ENCODE peak calls at places on chromosome 18, in five cellular contexts. One of them, this sample, is unnamed.

GRCh38 chr18:5894613-5895299 is 566 bp downstream of the TMEM200C start:
- DNase-seq in endodermal cell: peak; percentile 79
- DNase-seq in CD4-positive, alpha-beta memory T cell: no peak
- DNase-seq in stomach: no peak
- DNase-seq in pancreas: peak; percentile 68
- DNase-seq in this sample: no peak

GRCh38 chr18:70380915-70381896 is 92.4 kb downstream of the SOCS6 start:
- DNase-seq in CD4-positive, alpha-beta memory T cell: no peak
- DNase-seq in pancreas: no peak
- DNase-seq in endodermal cell: peak; percentile 73
- DNase-seq in stomach: no peak
- DNase-seq in this sample: no peak

GRCh38 chr18:10340821-10341220 is 113.6 kb upstream of the APCDD1 start:
- DNase-seq in endodermal cell: no peak
- DNase-seq in pancreas: no peak
- DNase-seq in CD4-positive, alpha-beta memory T cell: no peak
- DNase-seq in stomach: no peak
- DNase-seq in this sample: no peak

GRCh38 chr18:12839057-12839525 is 44.9 kb downstream of the PTPN2 start:
- DNase-seq in CD4-positive, alpha-beta memory T cell: peak; percentile 50
- DNase-seq in endodermal cell: no peak
- DNase-seq in pancreas: no peak
- DNase-seq in stomach: no peak
- DNase-seq in this sample: peak; percentile 81

GRCh38 chr18:29003194-29003593 is 826.3 kb upstream of the CDH2 start:
- DNase-seq in pancreas: no peak
- DNase-seq in stomach: no peak
- DNase-seq in CD4-positive, alpha-beta memory T cell: no peak
- DNase-seq in endodermal cell: no peak
- DNase-seq in this sample: no peak

GRCh38 chr18:12747530-12748315 is 44.9 kb downstream of the PSMG2 start:
- DNase-seq in pancreas: no peak
- DNase-seq in stomach: no peak
- DNase-seq in CD4-positive, alpha-beta memory T cell: no peak
- DNase-seq in endodermal cell: no peak
- DNase-seq in this sample: no peak

GRCh38 chr18:1311376-1311775 is 406.7 kb downstream of the ADCYAP1 start:
- DNase-seq in endodermal cell: no peak
- DNase-seq in CD4-positive, alpha-beta memory T cell: no peak
- DNase-seq in stomach: no peak
- DNase-seq in pancreas: no peak
- DNase-seq in this sample: no peak

GRCh38 chr18:43627833-43628370 is 350.6 kb upstream of the SYT4 start:
- DNase-seq in CD4-positive, alpha-beta memory T cell: no peak
- DNase-seq in pancreas: no peak
- DNase-seq in stomach: no peak
- DNase-seq in endodermal cell: peak; percentile 47
- DNase-seq in this sample: no peak

GRCh38 chr18:61833387-61833786 is 59.4 kb downstream of the RNF152 start:
- DNase-seq in stomach: no peak
- DNase-seq in CD4-positive, alpha-beta memory T cell: peak; percentile 28
- DNase-seq in endodermal cell: no peak
- DNase-seq in pancreas: no peak
- DNase-seq in this sample: no peak

GRCh38 chr18:79393626-79394401 is 1.9 kb upstream of the NFATC1 start:
- DNase-seq in endodermal cell: peak; percentile 88
- DNase-seq in stomach: peak; percentile 83
- DNase-seq in pancreas: peak; percentile 96
- DNase-seq in CD4-positive, alpha-beta memory T cell: peak; percentile 49
- DNase-seq in this sample: peak; percentile 66

GRCh38 chr18:7545734-7546133 is 21.4 kb upstream of the PTPRM start:
- DNase-seq in CD4-positive, alpha-beta memory T cell: no peak
- DNase-seq in stomach: no peak
- DNase-seq in pancreas: no peak
- DNase-seq in endodermal cell: no peak
- DNase-seq in this sample: no peak

GRCh38 chr18:8726963-8727730 is 21.8 kb downstream of the MTCL1 start:
- DNase-seq in pancreas: no peak
- DNase-seq in stomach: no peak
- DNase-seq in endodermal cell: no peak
- DNase-seq in CD4-positive, alpha-beta memory T cell: no peak
- DNase-seq in this sample: no peak

DNA sequence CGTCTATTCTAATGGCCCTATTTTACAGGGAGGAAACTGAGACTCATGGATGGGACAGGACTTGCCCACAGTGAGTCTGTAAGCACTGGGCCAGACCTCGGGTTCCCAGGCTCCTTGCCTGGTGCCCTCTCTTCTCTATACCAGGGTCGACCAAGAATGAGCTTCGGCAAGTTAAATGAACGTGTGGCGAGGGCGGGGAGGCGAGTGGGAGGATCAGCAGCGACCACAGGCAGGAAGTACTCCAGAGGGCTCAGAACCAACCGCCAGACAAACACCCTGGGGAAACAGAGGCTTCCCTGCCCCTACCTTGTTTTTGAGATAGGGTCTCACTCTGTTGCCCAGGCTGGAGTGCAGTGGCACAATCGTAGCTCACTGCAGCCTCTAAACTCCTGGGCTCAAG is 177.7 kb upstream of the SMAD2 start:
- DNase-seq in endodermal cell: no peak
- DNase-seq in pancreas: no peak
- DNase-seq in stomach: no peak
- DNase-seq in CD4-positive, alpha-beta memory T cell: no peak
- DNase-seq in this sample: no peak
- H3K27me3 ChIP-seq in endodermal cell: no peaks in the 10 kb centered on the region
- H3K27me3 ChIP-seq in pancreas: no peaks in the 10 kb centered on the region
- H3K27me3 ChIP-seq in stomach: peaks cover 6% of the 10 kb centered on the region
- H3K27me3 ChIP-seq in CD4-positive, alpha-beta memory T cell: peaks cover 3% of the 10 kb centered on the region
- H3K27me3 ChIP-seq in this sample: peaks cover 33% of the 10 kb centered on the region

DNA sequence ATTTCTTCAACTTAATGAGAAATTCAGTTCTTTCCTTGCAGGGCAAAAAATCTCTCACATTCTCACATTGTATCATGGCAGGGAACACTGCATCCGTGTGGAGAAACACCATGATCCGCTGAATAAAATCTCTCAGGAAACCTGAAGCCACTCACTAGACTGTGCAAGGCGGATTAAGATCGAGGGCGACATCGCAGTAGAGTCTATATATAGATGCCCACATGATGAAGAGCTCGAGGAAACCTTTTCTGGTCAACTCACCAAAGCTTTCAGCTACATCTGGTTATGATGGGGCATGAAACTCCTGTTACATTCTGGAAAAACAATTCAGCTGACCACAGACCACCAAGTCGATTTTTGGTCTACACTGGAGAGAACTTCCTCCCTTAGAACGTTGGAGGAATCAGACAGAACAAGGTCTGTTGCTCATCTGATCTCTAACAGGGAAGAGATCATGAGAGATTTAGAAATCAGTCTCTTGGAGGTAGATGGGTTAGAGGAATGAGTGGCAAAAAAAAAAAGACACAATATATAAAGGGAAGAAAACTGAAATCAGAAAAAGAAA is 163.0 kb upstream of the ZNF516 start:
- DNase-seq in CD4-positive, alpha-beta memory T cell: no peak
- DNase-seq in stomach: no peak
- DNase-seq in pancreas: no peak
- DNase-seq in endodermal cell: no peak
- DNase-seq in this sample: no peak
- H3K27me3 ChIP-seq in CD4-positive, alpha-beta memory T cell: peaks cover 30% of the 10 kb centered on the region
- H3K27me3 ChIP-seq in stomach: peaks cover 30% of the 10 kb centered on the region
- H3K27me3 ChIP-seq in pancreas: peaks cover 2% of the 10 kb centered on the region
- H3K27me3 ChIP-seq in endodermal cell: no peaks in the 10 kb centered on the region
- H3K27me3 ChIP-seq in this sample: peaks cover 68% of the 10 kb centered on the region

DNA sequence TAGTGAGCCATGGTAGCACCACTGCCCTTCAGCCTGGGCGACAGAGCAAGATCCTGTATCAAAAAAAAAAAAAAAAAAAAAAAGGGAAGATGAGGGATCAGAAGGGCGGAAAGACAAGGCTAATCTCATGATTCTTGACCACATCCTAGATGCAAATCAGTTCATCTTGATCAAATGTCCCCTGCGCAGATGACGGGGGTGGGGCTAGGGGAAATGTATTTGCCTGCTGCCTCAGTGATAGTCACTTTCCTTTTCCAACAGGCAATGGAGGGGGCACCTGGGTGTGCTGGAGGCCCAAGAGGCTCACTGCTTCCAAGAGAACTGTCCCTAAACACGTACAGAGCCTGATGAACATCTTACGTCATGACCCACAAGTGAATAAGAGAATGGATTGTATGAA is 3.6 kb upstream of the EMILIN2 start:
- DNase-seq in endodermal cell: no peak
- DNase-seq in pancreas: no peak
- DNase-seq in stomach: no peak
- DNase-seq in CD4-positive, alpha-beta memory T cell: no peak
- DNase-seq in this sample: no peak
- H3K27me3 ChIP-seq in endodermal cell: peaks cover 47% of the 10 kb centered on the region
- H3K27me3 ChIP-seq in pancreas: peaks cover 15% of the 10 kb centered on the region
- H3K27me3 ChIP-seq in stomach: peaks cover 57% of the 10 kb centered on the region
- H3K27me3 ChIP-seq in CD4-positive, alpha-beta memory T cell: peaks cover 2% of the 10 kb centered on the region
- H3K27me3 ChIP-seq in this sample: peaks cover 26% of the 10 kb centered on the region

GRCh38 chr18:11377766-11378540 is 228.6 kb upstream of the PIEZO2 start:
- DNase-seq in pancreas: no peak
- DNase-seq in CD4-positive, alpha-beta memory T cell: no peak
- DNase-seq in stomach: no peak
- DNase-seq in endodermal cell: no peak
- DNase-seq in this sample: no peak

GRCh38 chr18:11380968-11381367 is 228.4 kb upstream of the SLC35G4 start:
- DNase-seq in pancreas: no peak
- DNase-seq in endodermal cell: no peak
- DNase-seq in CD4-positive, alpha-beta memory T cell: no peak
- DNase-seq in stomach: no peak
- DNase-seq in this sample: no peak

GRCh38 chr18:11379660-11380059 is 229.7 kb upstream of the SLC35G4 start:
- DNase-seq in CD4-positive, alpha-beta memory T cell: no peak
- DNase-seq in stomach: no peak
- DNase-seq in pancreas: no peak
- DNase-seq in endodermal cell: no peak
- DNase-seq in this sample: no peak
- H3K27me3 ChIP-seq in CD4-positive, alpha-beta memory T cell: no peaks in the 10 kb centered on the region
- H3K27me3 ChIP-seq in stomach: no peaks in the 10 kb centered on the region
- H3K27me3 ChIP-seq in pancreas: no peaks in the 10 kb centered on the region
- H3K27me3 ChIP-seq in endodermal cell: no peaks in the 10 kb centered on the region
- H3K27me3 ChIP-seq in this sample: peaks cover 42% of the 10 kb centered on the region

GRCh38 chr18:48408111-48408726 is 964 bp downstream of the ZBTB7C start:
- DNase-seq in CD4-positive, alpha-beta memory T cell: no peak
- DNase-seq in pancreas: peak; percentile 62
- DNase-seq in stomach: no peak
- DNase-seq in endodermal cell: peak; percentile 67
- DNase-seq in this sample: no peak
- H3K27me3 ChIP-seq in CD4-positive, alpha-beta memory T cell: peaks cover 41% of the 10 kb centered on the region
- H3K27me3 ChIP-seq in pancreas: peaks cover 27% of the 10 kb centered on the region
- H3K27me3 ChIP-seq in stomach: peaks cover 84% of the 10 kb centered on the region
- H3K27me3 ChIP-seq in endodermal cell: peaks cover 59% of the 10 kb centered on the region
- H3K27me3 ChIP-seq in this sample: no peaks in the 10 kb centered on the region

GRCh38 chr18:37378616-37379015 is 187.0 kb downstream of the CELF4 start:
- DNase-seq in stomach: no peak
- DNase-seq in pancreas: no peak
- DNase-seq in CD4-positive, alpha-beta memory T cell: no peak
- DNase-seq in endodermal cell: no peak
- DNase-seq in this sample: no peak
- H3K27me3 ChIP-seq in stomach: peaks cover 52% of the 10 kb centered on the region
- H3K27me3 ChIP-seq in pancreas: no peaks in the 10 kb centered on the region
- H3K27me3 ChIP-seq in CD4-positive, alpha-beta memory T cell: no peaks in the 10 kb centered on the region
- H3K27me3 ChIP-seq in endodermal cell: peaks cover 12% of the 10 kb centered on the region
- H3K27me3 ChIP-seq in this sample: peaks cover 38% of the 10 kb centered on the region

DNA sequence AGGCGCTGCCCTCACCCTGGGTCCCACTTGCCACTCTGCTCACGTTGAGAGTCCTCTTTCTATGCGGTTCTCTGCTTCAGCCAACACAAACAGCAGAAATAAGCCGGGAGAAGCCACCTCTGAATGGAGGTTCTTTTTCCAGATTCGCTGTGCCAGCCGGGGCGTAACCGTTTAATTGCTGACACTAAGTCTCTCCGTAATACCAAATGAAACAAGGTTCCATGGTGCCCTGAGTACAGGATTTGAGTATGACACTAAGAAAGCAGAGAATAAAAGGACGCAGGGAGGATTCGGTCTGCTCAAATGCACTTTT is 37.6 kb downstream of the CTIF start:
- DNase-seq in stomach: no peak
- DNase-seq in pancreas: no peak
- DNase-seq in endodermal cell: no peak
- DNase-seq in CD4-positive, alpha-beta memory T cell: no peak
- DNase-seq in this sample: no peak
- H3K27me3 ChIP-seq in stomach: no peaks in the 10 kb centered on the region
- H3K27me3 ChIP-seq in pancreas: no peaks in the 10 kb centered on the region
- H3K27me3 ChIP-seq in endodermal cell: no peaks in the 10 kb centered on the region
- H3K27me3 ChIP-seq in CD4-positive, alpha-beta memory T cell: no peaks in the 10 kb centered on the region
- H3K27me3 ChIP-seq in this sample: no peaks in the 10 kb centered on the region

GRCh38 chr18:47251289-47252120 is at the start of gene SKOR2:
- DNase-seq in stomach: no peak
- DNase-seq in CD4-positive, alpha-beta memory T cell: no peak
- DNase-seq in endodermal cell: peak; percentile 78
- DNase-seq in pancreas: no peak
- DNase-seq in this sample: no peak
- H3K27me3 ChIP-seq in stomach: peaks cover 100% of the 10 kb centered on the region
- H3K27me3 ChIP-seq in CD4-positive, alpha-beta memory T cell: peaks cover 49% of the 10 kb centered on the region
- H3K27me3 ChIP-seq in endodermal cell: peaks cover 98% of the 10 kb centered on the region
- H3K27me3 ChIP-seq in pancreas: peaks cover 63% of the 10 kb centered on the region
- H3K27me3 ChIP-seq in this sample: peaks cover 35% of the 10 kb centered on the region